ENCODE peak calls at places on chromosome 9, in nine cellular contexts. D is A673; N is effector CD4-positive, alpha-beta T cell; I is bronchial epithelial cell; L is choroid plexus epithelial cell; T is NCI-H1105; R is smooth muscle cell of the brain vasculature; H is HCT116; A is activated CD8-positive, alpha-beta memory T cell treated with anti-CD3 and anti-CD28 coated beads, Interleukin-2, amount 50 U/mL, for 48 hours. C is an unnamed sample.

GRCh38 chr9:137454506-137455360 is 4.4 kb downstream of the NSMF start:
- DNase-seq in D (no peak), N (peak; percentile 1), I (no peak), L (peak; percentile 42), T (no peak), R (no peak), H (no peak), A (no peak), C (peak; percentile 89)

GRCh38 chr9:117205806-117206205 is 209.1 kb downstream of the ASTN2 start:
- DNase-seq in D (no peak), N (no peak), I (peak; percentile 4), L (peak; percentile 31), T (no peak), R (no peak), H (no peak), A (no peak), C (no peak)

GRCh38 chr9:7336356-7337075 is 463.1 kb downstream of the DMAC1 start:
- DNase-seq in D (no peak), N (no peak), I (no peak), L (peak; percentile 77), T (no peak), R (no peak), H (no peak), A (no peak), C (no peak)

GRCh38 chr9:78032599-78033457 is 1.2 kb upstream of the GNAQ start:
- DNase-seq in D (no peak), N (no peak), I (no peak), L (no peak), T (no peak), R (no peak), H (no peak), A (no peak), C (no peak)

GRCh38 chr9:81613002-81613750 is 76.2 kb downstream of the TLE1 start:
- DNase-seq in D (peak; percentile 2), N (no peak), I (no peak), L (peak; percentile 95), T (no peak), R (peak; percentile 78), H (no peak), A (no peak), C (peak; percentile 86)

GRCh38 chr9:88852794-88853193 is 138.5 kb upstream of the S1PR3 start:
- DNase-seq in D (peak; percentile 50), N (no peak), I (peak; percentile 91), L (peak; percentile 96), T (no peak), R (peak; percentile 96), H (peak; percentile 2), A (no peak), C (no peak)

GRCh38 chr9:899440-900184 is 58.1 kb downstream of the DMRT1 start:
- DNase-seq in D (no peak), N (no peak), I (no peak), L (no peak), T (no peak), R (no peak), H (no peak), A (no peak), C (no peak)

GRCh38 chr9:134765785-134766184 is 114.8 kb upstream of the FCN2 start:
- DNase-seq in D (no peak), N (no peak), I (no peak), L (no peak), T (no peak), R (no peak), H (no peak), A (no peak), C (no peak)

GRCh38 chr9:76510041-76510440 is 51.1 kb downstream of the GCNT1 start:
- DNase-seq in D (no peak), N (no peak), I (no peak), L (peak; percentile 25), T (no peak), R (no peak), H (no peak), A (no peak), C (no peak)

GRCh38 chr9:69805962-69806633 is 14.5 kb upstream of the CFAP95 start:
- DNase-seq in D (no peak), N (no peak), I (no peak), L (no peak), T (no peak), R (no peak), H (no peak), A (no peak), C (no peak)

GRCh38 chr9:90914196-90914595 is 112.6 kb downstream of the SYK start:
- DNase-seq in D (no peak), N (no peak), I (no peak), L (no peak), T (no peak), R (no peak), H (no peak), A (no peak), C (no peak)

C was measured in lower leg skin.